ENCODE peak calls at places on chromosomes 2 and 18, in seven cellular contexts. One of them, this sample, is unnamed.

GRCh38 chr2:167425113-167425512 is 536.8 kb downstream of the XIRP2 start:
- DNase-seq in pancreas: no peak
- DNase-seq in neural progenitor cell: no peak
- DNase-seq in HL-60: no peak
- DNase-seq in IMR-90: no peak
- DNase-seq in right atrium auricular region: no peak
- DNase-seq in OCI-LY7: no peak
- DNase-seq in this sample: no peak

GRCh38 chr2:219309278-219309677 is at the start of gene PTPRN:
- DNase-seq in OCI-LY7: no peak
- DNase-seq in neural progenitor cell: peak
- DNase-seq in right atrium auricular region: no peak
- DNase-seq in HL-60: no peak
- DNase-seq in IMR-90: peak
- DNase-seq in pancreas: no peak
- DNase-seq in this sample: no peak

GRCh38 chr2:64326578-64327050 is 127.3 kb upstream of the LGALSL start:
- DNase-seq in right atrium auricular region: no peak
- DNase-seq in IMR-90: no peak
- DNase-seq in HL-60: no peak
- DNase-seq in OCI-LY7: no peak
- DNase-seq in neural progenitor cell: no peak
- DNase-seq in pancreas: no peak
- DNase-seq in this sample: no peak

GRCh38 chr2:61426267-61426897 is 44.5 kb downstream of the USP34 start:
- DNase-seq in IMR-90: no peak
- DNase-seq in HL-60: no peak
- DNase-seq in pancreas: peak
- DNase-seq in neural progenitor cell: peak
- DNase-seq in right atrium auricular region: no peak
- DNase-seq in OCI-LY7: peak
- DNase-seq in this sample: peak

GRCh38 chr18:59057969-59058368 is 81.7 kb upstream of the SEC11C start:
- DNase-seq in IMR-90: peak
- DNase-seq in HL-60: no peak
- DNase-seq in neural progenitor cell: no peak
- DNase-seq in right atrium auricular region: no peak
- DNase-seq in pancreas: no peak
- DNase-seq in OCI-LY7: no peak
- DNase-seq in this sample: no peak

GRCh38 chr18:41128545-41128944 is 826.5 kb upstream of the PIK3C3 start:
- DNase-seq in pancreas: no peak
- DNase-seq in HL-60: no peak
- DNase-seq in OCI-LY7: no peak
- DNase-seq in IMR-90: peak
- DNase-seq in right atrium auricular region: no peak
- DNase-seq in neural progenitor cell: no peak
- DNase-seq in this sample: no peak

GRCh38 chr2:48107326-48107925 is 201.1 kb upstream of the FBXO11 start:
- DNase-seq in right atrium auricular region: no peak
- DNase-seq in OCI-LY7: no peak
- DNase-seq in neural progenitor cell: no peak
- DNase-seq in HL-60: no peak
- DNase-seq in pancreas: no peak
- DNase-seq in IMR-90: peak
- DNase-seq in this sample: no peak

GRCh38 chr2:165990846-165991245 is 37.3 kb upstream of the TTC21B start:
- DNase-seq in right atrium auricular region: no peak
- DNase-seq in HL-60: no peak
- DNase-seq in neural progenitor cell: no peak
- DNase-seq in pancreas: no peak
- DNase-seq in IMR-90: no peak
- DNase-seq in OCI-LY7: no peak
- DNase-seq in this sample: no peak

GRCh38 chr2:64204006-64204632 is 59.9 kb upstream of the PELI1 start:
- DNase-seq in IMR-90: peak
- DNase-seq in right atrium auricular region: no peak
- DNase-seq in pancreas: no peak
- DNase-seq in OCI-LY7: no peak
- DNase-seq in HL-60: no peak
- DNase-seq in neural progenitor cell: no peak
- DNase-seq in this sample: peak

GRCh38 chr18:47260924-47261701 is 9.7 kb upstream of the SKOR2 start:
- DNase-seq in OCI-LY7: no peak
- DNase-seq in IMR-90: no peak
- DNase-seq in HL-60: no peak
- DNase-seq in pancreas: no peak
- DNase-seq in neural progenitor cell: peak
- DNase-seq in right atrium auricular region: no peak
- DNase-seq in this sample: no peak

GRCh38 chr2:233258211-233258610 is 6.7 kb downstream of the ATG16L1 start:
- DNase-seq in OCI-LY7: no peak
- DNase-seq in neural progenitor cell: no peak
- DNase-seq in right atrium auricular region: no peak
- DNase-seq in pancreas: no peak
- DNase-seq in IMR-90: no peak
- DNase-seq in HL-60: no peak
- DNase-seq in this sample: no peak

GRCh38 chr2:74887445-74887951 is 53.6 kb downstream of the HK2 start:
- DNase-seq in pancreas: no peak
- DNase-seq in HL-60: no peak
- DNase-seq in neural progenitor cell: no peak
- DNase-seq in IMR-90: peak
- DNase-seq in OCI-LY7: no peak
- DNase-seq in right atrium auricular region: no peak
- DNase-seq in this sample: no peak

GRCh38 chr18:78160961-78161656 is 818.5 kb upstream of the SALL3 start:
- DNase-seq in IMR-90: no peak
- DNase-seq in OCI-LY7: no peak
- DNase-seq in neural progenitor cell: no peak
- DNase-seq in right atrium auricular region: no peak
- DNase-seq in pancreas: no peak
- DNase-seq in HL-60: no peak
- DNase-seq in this sample: no peak

GRCh38 chr2:152715854-152716428 is 1.3 kb downstream of the PRPF40A start:
- DNase-seq in right atrium auricular region: no peak
- DNase-seq in HL-60: no peak
- DNase-seq in IMR-90: peak
- DNase-seq in pancreas: no peak
- DNase-seq in neural progenitor cell: peak
- DNase-seq in OCI-LY7: peak
- DNase-seq in this sample: no peak

GRCh38 chr18:62976227-62976626 is 260.9 kb downstream of the PHLPP1 start:
- DNase-seq in pancreas: no peak
- DNase-seq in OCI-LY7: no peak
- DNase-seq in IMR-90: no peak
- DNase-seq in HL-60: no peak
- DNase-seq in right atrium auricular region: no peak
- DNase-seq in neural progenitor cell: no peak
- DNase-seq in this sample: no peak

GRCh38 chr2:226887940-226888339 is 52.1 kb downstream of the RHBDD1 start:
- DNase-seq in OCI-LY7: no peak
- DNase-seq in IMR-90: peak
- DNase-seq in neural progenitor cell: no peak
- DNase-seq in HL-60: no peak
- DNase-seq in right atrium auricular region: no peak
- DNase-seq in pancreas: no peak
- DNase-seq in this sample: no peak

GRCh38 chr2:240126731-240127130 is 9.4 kb downstream of the COPS9 start:
- DNase-seq in neural progenitor cell: no peak
- DNase-seq in HL-60: no peak
- DNase-seq in right atrium auricular region: no peak
- DNase-seq in OCI-LY7: no peak
- DNase-seq in pancreas: peak
- DNase-seq in IMR-90: no peak
- DNase-seq in this sample: no peak

GRCh38 chr18:9876867-9877654 is 8.7 kb upstream of the TXNDC2 start:
- DNase-seq in pancreas: no peak
- DNase-seq in neural progenitor cell: peak
- DNase-seq in right atrium auricular region: peak
- DNase-seq in HL-60: no peak
- DNase-seq in IMR-90: peak
- DNase-seq in OCI-LY7: no peak
- DNase-seq in this sample: no peak

GRCh38 chr18:51514128-51514527 is 316.6 kb upstream of the MEX3C start:
- DNase-seq in right atrium auricular region: no peak
- DNase-seq in OCI-LY7: no peak
- DNase-seq in neural progenitor cell: no peak
- DNase-seq in IMR-90: no peak
- DNase-seq in pancreas: no peak
- DNase-seq in HL-60: no peak
- DNase-seq in this sample: no peak

GRCh38 chr18:37393945-37394609 is 171.5 kb downstream of the CELF4 start:
- DNase-seq in right atrium auricular region: peak
- DNase-seq in IMR-90: peak
- DNase-seq in HL-60: no peak
- DNase-seq in pancreas: peak
- DNase-seq in OCI-LY7: no peak
- DNase-seq in neural progenitor cell: peak
- DNase-seq in this sample: no peak

GRCh38 chr18:27627927-27628326 is 442.8 kb upstream of the CHST9 start:
- DNase-seq in right atrium auricular region: no peak
- DNase-seq in neural progenitor cell: peak
- DNase-seq in IMR-90: no peak
- DNase-seq in HL-60: no peak
- DNase-seq in pancreas: no peak
- DNase-seq in OCI-LY7: no peak
- DNase-seq in this sample: no peak

GRCh38 chr2:170339324-170339723 is 161.4 kb downstream of the MYO3B start:
- DNase-seq in pancreas: no peak
- DNase-seq in OCI-LY7: no peak
- DNase-seq in IMR-90: no peak
- DNase-seq in neural progenitor cell: peak
- DNase-seq in HL-60: no peak
- DNase-seq in right atrium auricular region: no peak
- DNase-seq in this sample: no peak

GRCh38 chr2:179460101-179460500 is 195.5 kb upstream of the SESTD1 start:
- DNase-seq in neural progenitor cell: no peak
- DNase-seq in right atrium auricular region: no peak
- DNase-seq in HL-60: no peak
- DNase-seq in OCI-LY7: no peak
- DNase-seq in pancreas: no peak
- DNase-seq in IMR-90: no peak
- DNase-seq in this sample: no peak

DNA sequence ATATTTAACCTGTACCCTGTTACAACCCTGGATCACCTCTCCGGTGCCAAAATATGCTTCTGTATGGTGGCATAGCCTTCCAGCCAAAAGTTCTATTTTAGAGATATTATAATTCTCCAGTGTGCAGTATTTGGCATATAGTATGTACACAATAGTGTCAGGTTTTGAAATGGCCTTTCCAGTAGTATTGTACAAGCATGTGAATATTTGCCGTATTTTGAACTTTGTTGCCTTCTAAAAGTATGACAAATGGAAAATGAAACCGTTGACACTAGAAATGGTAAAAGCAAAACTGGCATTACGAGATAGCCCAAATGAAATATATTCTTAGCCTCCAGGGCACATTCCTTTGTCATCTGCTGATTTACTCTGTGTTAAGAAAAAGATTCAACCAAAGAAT is 431.2 kb downstream of the LRP1B start:
- DNase-seq in IMR-90: no peak
- DNase-seq in HL-60: no peak
- DNase-seq in neural progenitor cell: no peak
- DNase-seq in right atrium auricular region: no peak
- DNase-seq in OCI-LY7: no peak
- DNase-seq in pancreas: no peak
- DNase-seq in this sample: no peak
- TF ChIP-seq CTCF in IMR-90: no peak
- TF ChIP-seq CTCF in HL-60: no peak
- TF ChIP-seq CTCF in neural progenitor cell: no peak
- TF ChIP-seq CTCF in right atrium auricular region: no peak
- TF ChIP-seq CTCF in OCI-LY7: no peak
- TF ChIP-seq CTCF in pancreas: no peak
- TF ChIP-seq CTCF in this sample: no peak

DNA sequence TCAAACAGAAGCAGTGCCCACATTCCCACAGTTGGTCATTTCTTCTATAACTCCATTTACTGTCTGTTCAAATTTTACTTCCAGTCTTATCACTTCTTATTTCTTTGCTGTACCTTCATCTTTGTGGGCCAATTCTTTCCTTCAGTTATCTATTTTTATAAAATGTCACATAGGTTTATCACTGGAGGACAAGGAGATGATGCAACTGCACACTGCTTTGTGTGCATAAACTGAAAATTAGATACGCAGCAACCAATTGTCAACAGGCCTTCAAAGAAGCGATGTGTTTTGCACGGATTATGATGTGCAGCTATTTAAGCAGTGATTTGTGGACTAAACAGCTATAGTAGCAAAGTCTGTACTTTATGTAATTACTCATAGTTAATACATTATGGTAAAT is 726.8 kb upstream of the GCFC2 start:
- DNase-seq in right atrium auricular region: no peak
- DNase-seq in IMR-90: no peak
- DNase-seq in neural progenitor cell: no peak
- DNase-seq in HL-60: no peak
- DNase-seq in OCI-LY7: no peak
- DNase-seq in pancreas: no peak
- DNase-seq in this sample: no peak
- H3K4me3 ChIP-seq in right atrium auricular region: no peak
- H3K4me3 ChIP-seq in IMR-90: no peak
- H3K4me3 ChIP-seq in neural progenitor cell: no peak
- H3K4me3 ChIP-seq in HL-60: no peak
- H3K4me3 ChIP-seq in OCI-LY7: no peak
- H3K4me3 ChIP-seq in pancreas: no peak
- H3K4me3 ChIP-seq in this sample: no peak

GRCh38 chr18:8084160-8084559 is 517.0 kb downstream of the PTPRM start:
- DNase-seq in neural progenitor cell: peak
- DNase-seq in IMR-90: peak
- DNase-seq in OCI-LY7: peak
- DNase-seq in pancreas: no peak
- DNase-seq in HL-60: peak
- DNase-seq in right atrium auricular region: no peak
- DNase-seq in this sample: no peak
- TF ChIP-seq CTCF in neural progenitor cell: peak
- TF ChIP-seq CTCF in IMR-90: peak
- TF ChIP-seq CTCF in OCI-LY7: peak
- TF ChIP-seq CTCF in pancreas: peak
- TF ChIP-seq CTCF in HL-60: peak
- TF ChIP-seq CTCF in right atrium auricular region: no peak
- TF ChIP-seq CTCF in this sample: peak

DNA sequence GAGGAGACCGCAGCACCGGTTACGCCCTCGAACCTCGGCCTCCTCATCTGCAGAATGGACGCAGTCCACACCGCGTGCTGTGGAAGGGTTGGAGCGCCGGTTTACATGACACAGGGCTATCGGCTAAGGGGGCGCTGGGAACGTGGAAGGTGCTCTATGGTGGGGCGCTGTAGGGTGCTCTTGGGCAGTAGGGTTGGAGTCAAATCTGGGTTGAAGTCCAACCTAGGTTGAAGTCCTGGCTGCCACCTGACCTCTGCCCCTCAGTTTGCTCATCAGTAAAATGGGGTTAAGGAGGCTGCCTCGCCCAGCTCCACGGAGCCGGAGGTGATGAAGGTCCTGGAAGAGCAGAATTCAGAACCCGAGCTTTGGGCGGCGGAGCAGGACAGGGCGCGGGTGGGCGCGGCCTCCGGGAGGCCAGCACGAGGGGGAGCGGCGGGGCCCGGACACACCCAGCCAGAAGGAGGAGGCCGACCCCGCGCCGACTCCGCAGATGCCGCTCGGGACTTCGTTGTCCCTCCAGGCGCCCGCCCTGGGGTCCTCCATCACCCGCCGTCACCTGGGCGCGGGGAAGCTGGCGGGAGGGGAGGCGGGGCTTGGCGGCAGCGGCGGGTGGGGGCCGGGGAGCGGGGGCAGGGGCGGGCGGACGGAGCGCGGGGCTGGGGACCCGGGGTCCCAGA is 561 bp upstream of the GAREM2 start:
- DNase-seq in OCI-LY7: no peak
- DNase-seq in pancreas: no peak
- DNase-seq in neural progenitor cell: no peak
- DNase-seq in HL-60: no peak
- DNase-seq in IMR-90: no peak
- DNase-seq in right atrium auricular region: no peak
- DNase-seq in this sample: no peak
- H3K4me3 ChIP-seq in OCI-LY7: no peak
- H3K4me3 ChIP-seq in pancreas: no peak
- H3K4me3 ChIP-seq in neural progenitor cell: peak
- H3K4me3 ChIP-seq in HL-60: peak
- H3K4me3 ChIP-seq in IMR-90: no peak
- H3K4me3 ChIP-seq in right atrium auricular region: peak
- H3K4me3 ChIP-seq in this sample: no peak

This sample was measured in GM12864.